ENCODE peak calls at places on chromosomes 7 and 10, in ten cellular contexts. One of them, this sample, is unnamed. For H3K4me1, the result is how much of the 10 kb centered on the place peaks cover.

GRCh38 chr7:43164757-43165156 is 52.3 kb downstream of the HECW1 start:
- DNase-seq in lower lobe of right lung: no peak
- DNase-seq in adipocyte: peak
- DNase-seq in fibroblast of lung: peak
- DNase-seq in neural progenitor cell: no peak
- DNase-seq in tibial artery: no peak
- DNase-seq in A549: peak
- DNase-seq in heart right ventricle: no peak
- DNase-seq in left ventricle myocardium inferior: no peak
- DNase-seq in gastrocnemius medialis: no peak
- DNase-seq in this sample: peak

GRCh38 chr7:132390705-132391104 is 185.6 kb downstream of the PLXNA4 start:
- DNase-seq in lower lobe of right lung: no peak
- DNase-seq in adipocyte: peak
- DNase-seq in fibroblast of lung: peak
- DNase-seq in neural progenitor cell: no peak
- DNase-seq in tibial artery: no peak
- DNase-seq in A549: peak
- DNase-seq in heart right ventricle: no peak
- DNase-seq in left ventricle myocardium inferior: no peak
- DNase-seq in gastrocnemius medialis: no peak
- DNase-seq in this sample: no peak

GRCh38 chr10:4512557-4513286 is 313.3 kb upstream of the AKR1E2 start:
- DNase-seq in lower lobe of right lung: peak
- DNase-seq in adipocyte: peak
- DNase-seq in fibroblast of lung: peak
- DNase-seq in neural progenitor cell: peak
- DNase-seq in tibial artery: no peak
- DNase-seq in A549: peak
- DNase-seq in heart right ventricle: peak
- DNase-seq in left ventricle myocardium inferior: peak
- DNase-seq in gastrocnemius medialis: no peak
- DNase-seq in this sample: peak

GRCh38 chr7:17830206-17830605 is 110.1 kb downstream of the SNX13 start:
- DNase-seq in lower lobe of right lung: no peak
- DNase-seq in adipocyte: peak
- DNase-seq in fibroblast of lung: peak
- DNase-seq in neural progenitor cell: no peak
- DNase-seq in tibial artery: no peak
- DNase-seq in A549: no peak
- DNase-seq in heart right ventricle: no peak
- DNase-seq in left ventricle myocardium inferior: no peak
- DNase-seq in gastrocnemius medialis: no peak
- DNase-seq in this sample: no peak

GRCh38 chr10:122258136-122259074 is 12.7 kb upstream of the BTBD16 start:
- DNase-seq in lower lobe of right lung: no peak
- DNase-seq in adipocyte: peak
- DNase-seq in fibroblast of lung: peak
- DNase-seq in neural progenitor cell: no peak
- DNase-seq in tibial artery: peak
- DNase-seq in A549: no peak
- DNase-seq in heart right ventricle: no peak
- DNase-seq in left ventricle myocardium inferior: no peak
- DNase-seq in gastrocnemius medialis: no peak
- DNase-seq in this sample: no peak

GRCh38 chr7:144738708-144739314 is 97.0 kb downstream of the TPK1 start:
- DNase-seq in lower lobe of right lung: no peak
- DNase-seq in adipocyte: peak
- DNase-seq in fibroblast of lung: peak
- DNase-seq in neural progenitor cell: peak
- DNase-seq in tibial artery: no peak
- DNase-seq in A549: peak
- DNase-seq in heart right ventricle: peak
- DNase-seq in left ventricle myocardium inferior: no peak
- DNase-seq in gastrocnemius medialis: no peak
- DNase-seq in this sample: peak

GRCh38 chr10:101297901-101298451 is 56.0 kb upstream of the BTRC start:
- DNase-seq in lower lobe of right lung: peak
- DNase-seq in adipocyte: peak
- DNase-seq in fibroblast of lung: peak
- DNase-seq in neural progenitor cell: peak
- DNase-seq in tibial artery: no peak
- DNase-seq in A549: peak
- DNase-seq in heart right ventricle: peak
- DNase-seq in left ventricle myocardium inferior: peak
- DNase-seq in gastrocnemius medialis: peak
- DNase-seq in this sample: peak

GRCh38 chr10:35453855-35454532 is 117.7 kb downstream of the CCNY start:
- DNase-seq in lower lobe of right lung: no peak
- DNase-seq in adipocyte: peak
- DNase-seq in fibroblast of lung: peak
- DNase-seq in neural progenitor cell: no peak
- DNase-seq in tibial artery: no peak
- DNase-seq in A549: no peak
- DNase-seq in heart right ventricle: no peak
- DNase-seq in left ventricle myocardium inferior: no peak
- DNase-seq in gastrocnemius medialis: no peak
- DNase-seq in this sample: peak

GRCh38 chr7:139753079-139753692 is 24.6 kb downstream of the HIPK2 start:
- DNase-seq in lower lobe of right lung: no peak
- DNase-seq in adipocyte: no peak
- DNase-seq in fibroblast of lung: no peak
- DNase-seq in neural progenitor cell: no peak
- DNase-seq in tibial artery: no peak
- DNase-seq in A549: peak
- DNase-seq in heart right ventricle: no peak
- DNase-seq in left ventricle myocardium inferior: no peak
- DNase-seq in gastrocnemius medialis: no peak
- DNase-seq in this sample: no peak

GRCh38 chr10:117503886-117504205 is 38.7 kb upstream of the EMX2 start:
- DNase-seq in lower lobe of right lung: no peak
- DNase-seq in adipocyte: no peak
- DNase-seq in fibroblast of lung: no peak
- DNase-seq in neural progenitor cell: no peak
- DNase-seq in tibial artery: no peak
- DNase-seq in A549: no peak
- DNase-seq in heart right ventricle: no peak
- DNase-seq in left ventricle myocardium inferior: no peak
- DNase-seq in gastrocnemius medialis: no peak
- DNase-seq in this sample: no peak

DNA sequence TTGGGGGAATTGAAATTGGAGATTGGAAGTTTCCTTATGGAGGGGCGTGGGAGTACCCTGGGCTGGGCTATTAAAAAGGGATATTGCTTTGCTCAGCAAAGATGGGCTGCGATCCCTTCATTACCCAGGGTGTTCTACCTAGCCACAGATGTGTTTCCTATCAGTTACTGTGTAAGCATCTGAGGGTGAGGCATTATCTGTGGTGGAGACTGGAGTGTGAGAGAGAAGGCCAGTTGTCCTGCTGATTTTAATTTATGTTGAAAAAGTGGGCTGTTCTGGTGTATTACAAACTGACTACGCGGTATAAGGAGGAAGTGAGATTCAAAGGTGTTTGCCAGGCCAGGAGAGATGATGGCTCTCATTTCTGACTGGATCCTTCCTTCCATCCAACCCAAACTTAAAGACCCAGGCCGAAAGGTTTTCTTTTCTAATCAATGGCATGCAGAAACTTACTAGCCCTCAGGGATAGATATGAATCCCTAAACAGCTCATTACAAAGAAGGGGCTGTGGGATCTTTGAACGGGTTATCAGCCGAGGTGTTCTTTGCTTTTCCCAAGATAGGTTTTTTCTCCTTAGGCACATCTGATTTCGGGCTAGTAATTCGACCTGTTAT is 7.6 kb downstream of the TCF7L2 start:
- DNase-seq in lower lobe of right lung: no peak
- DNase-seq in adipocyte: peak
- DNase-seq in fibroblast of lung: no peak
- DNase-seq in neural progenitor cell: no peak
- DNase-seq in tibial artery: no peak
- DNase-seq in A549: no peak
- DNase-seq in heart right ventricle: no peak
- DNase-seq in left ventricle myocardium inferior: no peak
- DNase-seq in gastrocnemius medialis: no peak
- DNase-seq in this sample: no peak
- H3K4me1 ChIP-seq in lower lobe of right lung: half or more
- H3K4me1 ChIP-seq in adipocyte: half or more
- H3K4me1 ChIP-seq in fibroblast of lung: under half
- H3K4me1 ChIP-seq in neural progenitor cell: half or more
- H3K4me1 ChIP-seq in tibial artery: under half
- H3K4me1 ChIP-seq in A549: half or more
- H3K4me1 ChIP-seq in heart right ventricle: under half
- H3K4me1 ChIP-seq in left ventricle myocardium inferior: half or more
- H3K4me1 ChIP-seq in gastrocnemius medialis: half or more
- H3K4me1 ChIP-seq in this sample: half or more

GRCh38 chr10:91190876-91191580 is 29.4 kb upstream of the PCGF5 start:
- DNase-seq in lower lobe of right lung: no peak
- DNase-seq in adipocyte: peak
- DNase-seq in fibroblast of lung: peak
- DNase-seq in neural progenitor cell: no peak
- DNase-seq in tibial artery: no peak
- DNase-seq in A549: peak
- DNase-seq in heart right ventricle: no peak
- DNase-seq in left ventricle myocardium inferior: no peak
- DNase-seq in gastrocnemius medialis: peak
- DNase-seq in this sample: no peak

GRCh38 chr10:91194497-91195179 is 25.8 kb upstream of the PCGF5 start:
- DNase-seq in lower lobe of right lung: no peak
- DNase-seq in adipocyte: peak
- DNase-seq in fibroblast of lung: peak
- DNase-seq in neural progenitor cell: no peak
- DNase-seq in tibial artery: no peak
- DNase-seq in A549: no peak
- DNase-seq in heart right ventricle: no peak
- DNase-seq in left ventricle myocardium inferior: no peak
- DNase-seq in gastrocnemius medialis: no peak
- DNase-seq in this sample: no peak

GRCh38 chr10:91188889-91189288 is 31.6 kb upstream of the PCGF5 start:
- DNase-seq in lower lobe of right lung: no peak
- DNase-seq in adipocyte: no peak
- DNase-seq in fibroblast of lung: no peak
- DNase-seq in neural progenitor cell: no peak
- DNase-seq in tibial artery: no peak
- DNase-seq in A549: no peak
- DNase-seq in heart right ventricle: no peak
- DNase-seq in left ventricle myocardium inferior: no peak
- DNase-seq in gastrocnemius medialis: no peak
- DNase-seq in this sample: no peak

GRCh38 chr10:91190388-91190870 is 30.0 kb upstream of the PCGF5 start:
- DNase-seq in lower lobe of right lung: no peak
- DNase-seq in adipocyte: peak
- DNase-seq in fibroblast of lung: peak
- DNase-seq in neural progenitor cell: no peak
- DNase-seq in tibial artery: no peak
- DNase-seq in A549: no peak
- DNase-seq in heart right ventricle: no peak
- DNase-seq in left ventricle myocardium inferior: no peak
- DNase-seq in gastrocnemius medialis: no peak
- DNase-seq in this sample: no peak

DNA sequence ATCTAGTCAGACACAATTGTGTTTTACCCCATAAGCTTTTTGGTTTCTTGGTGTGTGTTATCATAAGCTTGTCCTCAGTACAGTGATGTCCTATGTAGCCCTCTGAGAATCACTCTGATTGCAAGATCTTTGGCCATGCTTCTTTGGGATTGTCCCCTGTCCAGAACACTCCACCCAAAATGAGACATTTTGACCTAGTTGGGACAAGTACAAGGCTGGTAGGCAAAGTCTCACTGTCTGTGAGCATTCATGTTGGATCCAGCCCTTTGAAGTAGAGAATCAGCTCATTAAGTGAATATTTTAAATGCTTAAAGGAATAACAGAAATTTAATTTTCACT is 28.9 kb upstream of the PCGF5 start:
- DNase-seq in lower lobe of right lung: no peak
- DNase-seq in adipocyte: no peak
- DNase-seq in fibroblast of lung: no peak
- DNase-seq in neural progenitor cell: no peak
- DNase-seq in tibial artery: no peak
- DNase-seq in A549: no peak
- DNase-seq in heart right ventricle: no peak
- DNase-seq in left ventricle myocardium inferior: no peak
- DNase-seq in gastrocnemius medialis: no peak
- DNase-seq in this sample: no peak
- H3K4me1 ChIP-seq in lower lobe of right lung: under half
- H3K4me1 ChIP-seq in adipocyte: under half
- H3K4me1 ChIP-seq in fibroblast of lung: under half
- H3K4me1 ChIP-seq in neural progenitor cell: under half
- H3K4me1 ChIP-seq in tibial artery: under half
- H3K4me1 ChIP-seq in A549: under half
- H3K4me1 ChIP-seq in heart right ventricle: under half
- H3K4me1 ChIP-seq in left ventricle myocardium inferior: under half
- H3K4me1 ChIP-seq in gastrocnemius medialis: under half
- H3K4me1 ChIP-seq in this sample: under half

DNA sequence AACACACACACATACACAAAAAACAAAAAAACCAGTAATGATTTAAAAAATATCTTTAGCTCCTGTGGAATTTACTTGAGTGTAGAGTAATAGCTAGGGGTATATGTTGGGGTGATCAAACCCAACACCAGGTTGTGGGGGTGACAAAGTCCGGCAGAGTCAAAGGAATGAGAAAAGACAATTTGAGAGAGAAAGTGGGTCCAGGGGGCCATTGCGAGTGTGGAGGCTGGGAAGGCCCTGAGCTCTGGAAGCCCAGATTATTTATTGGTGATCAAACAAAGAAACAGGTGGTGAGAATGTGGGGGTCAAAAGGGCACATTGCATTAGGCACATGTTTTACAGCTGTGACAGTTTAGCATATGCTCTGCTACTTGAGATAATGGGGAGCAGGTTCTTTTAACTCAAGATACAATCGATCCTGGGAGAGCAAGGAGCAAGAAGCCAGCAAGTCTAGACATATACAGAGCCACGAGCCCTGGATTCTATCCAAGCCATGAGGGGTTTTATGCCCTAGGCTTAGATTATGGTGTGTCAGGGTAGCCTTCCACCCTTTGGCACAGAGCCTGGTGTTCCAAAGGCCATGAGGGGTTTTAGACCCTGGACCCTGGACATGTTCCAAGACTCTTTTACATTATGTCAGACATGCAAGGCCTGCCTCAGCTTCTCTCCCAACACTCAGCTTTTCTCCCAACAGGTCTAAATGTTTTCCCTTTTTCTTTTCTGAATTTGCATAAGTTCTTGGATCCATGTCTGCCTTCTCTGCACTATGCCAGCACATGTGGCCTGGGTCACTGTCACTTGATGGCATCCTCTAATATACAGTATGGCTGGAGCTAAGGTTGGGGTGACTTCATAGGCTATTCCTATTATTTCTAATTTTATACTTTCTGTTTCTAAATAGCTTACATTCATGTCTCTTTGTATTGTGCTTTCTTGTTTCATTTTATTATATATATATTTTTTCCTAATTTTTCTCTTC is 48.6 kb upstream of the MKI67 start:
- DNase-seq in lower lobe of right lung: no peak
- DNase-seq in adipocyte: no peak
- DNase-seq in fibroblast of lung: no peak
- DNase-seq in neural progenitor cell: no peak
- DNase-seq in tibial artery: no peak
- DNase-seq in A549: no peak
- DNase-seq in heart right ventricle: no peak
- DNase-seq in left ventricle myocardium inferior: no peak
- DNase-seq in gastrocnemius medialis: no peak
- DNase-seq in this sample: no peak
- H3K4me1 ChIP-seq in lower lobe of right lung: under half
- H3K4me1 ChIP-seq in adipocyte: under half
- H3K4me1 ChIP-seq in fibroblast of lung: under half
- H3K4me1 ChIP-seq in neural progenitor cell: under half
- H3K4me1 ChIP-seq in tibial artery: under half
- H3K4me1 ChIP-seq in A549: under half
- H3K4me1 ChIP-seq in heart right ventricle: under half
- H3K4me1 ChIP-seq in left ventricle myocardium inferior: under half
- H3K4me1 ChIP-seq in gastrocnemius medialis: under half
- H3K4me1 ChIP-seq in this sample: under half

GRCh38 chr10:124381011-124381591 is 37.6 kb downstream of the OAT start:
- DNase-seq in lower lobe of right lung: no peak
- DNase-seq in adipocyte: no peak
- DNase-seq in fibroblast of lung: peak
- DNase-seq in neural progenitor cell: no peak
- DNase-seq in tibial artery: peak
- DNase-seq in A549: no peak
- DNase-seq in heart right ventricle: no peak
- DNase-seq in left ventricle myocardium inferior: no peak
- DNase-seq in gastrocnemius medialis: no peak
- DNase-seq in this sample: no peak
- H3K4me1 ChIP-seq in lower lobe of right lung: under half
- H3K4me1 ChIP-seq in adipocyte: under half
- H3K4me1 ChIP-seq in fibroblast of lung: under half
- H3K4me1 ChIP-seq in neural progenitor cell: under half
- H3K4me1 ChIP-seq in tibial artery: under half
- H3K4me1 ChIP-seq in A549: under half
- H3K4me1 ChIP-seq in heart right ventricle: under half
- H3K4me1 ChIP-seq in left ventricle myocardium inferior: under half
- H3K4me1 ChIP-seq in gastrocnemius medialis: under half
- H3K4me1 ChIP-seq in this sample: under half

This sample was measured in A673.